ENCODE peak calls at places on chromosome 7, in six cellular contexts. V is activated naive CD4-positive, alpha-beta T cell treated with anti-CD3 and anti-CD28 coated beads, Interleukin-2, amount 10 ng/mL, durations not matched to agents 7 days and 5 days; K is endothelial cell; N is hepatocyte; I is GM19239; F is activated B cell treated with CpG ODN at 0.5 μM for 24 hours. T is an unnamed sample.

GRCh38 chr7:29606287-29606721 is 42.7 kb downstream of the PRR15 start:
- DNase-seq in V (no peak), K (no peak), N (peak; percentile 71), F (no peak), I (no peak), T (no peak)

GRCh38 chr7:101817031-101817929 is at the start of gene CUX1:
- DNase-seq in N (peak; percentile 60), K (peak; percentile 33), V (peak; percentile 34), I (peak; percentile 27), F (peak; percentile 55), T (no peak)

GRCh38 chr7:158821173-158822021 is 7.9 kb downstream of the ESYT2 start:
- DNase-seq in V (peak; percentile 52), I (no peak), N (peak; percentile 44), F (no peak), K (no peak), T (no peak)

GRCh38 chr7:157490465-157490912 is 153.7 kb downstream of the DNAJB6 start:
- DNase-seq in F (no peak), I (no peak), K (no peak), N (peak; percentile 30), V (peak; percentile 63), T (no peak)

GRCh38 chr7:135690566-135690965 is 28.3 kb downstream of the STMP1 start:
- DNase-seq in F (no peak), V (no peak), K (no peak), N (no peak), I (no peak), T (no peak)

GRCh38 chr7:114533151-114533550 is 118.5 kb downstream of the FOXP2 start:
- DNase-seq in F (no peak), V (no peak), I (no peak), K (no peak), N (no peak), T (no peak)

GRCh38 chr7:127383123-127383835 is 9.2 kb downstream of the ZNF800 start:
- DNase-seq in F (no peak), V (no peak), K (no peak), I (no peak), N (peak; percentile 15), T (no peak)

GRCh38 chr7:157826566-157826965 is 489.8 kb downstream of the DNAJB6 start:
- DNase-seq in K (no peak), N (no peak), F (no peak), I (no peak), V (no peak), T (no peak)

GRCh38 chr7:22183522-22184280 is 173.3 kb downstream of the RAPGEF5 start:
- DNase-seq in V (no peak), N (no peak), K (no peak), F (no peak), I (no peak), T (no peak)

GRCh38 chr7:75920431-75921161 is 5.6 kb downstream of the POR start:
- DNase-seq in I (no peak), V (no peak), N (peak; percentile 76), F (no peak), K (no peak), T (no peak)

GRCh38 chr7:139701908-139702307 is 75.9 kb downstream of the HIPK2 start:
- DNase-seq in K (no peak), F (no peak), V (no peak), I (no peak), N (no peak), T (no peak)

GRCh38 chr7:40470111-40470736 is 335.4 kb downstream of the SUGCT start:
- DNase-seq in K (no peak), I (no peak), V (no peak), N (peak; percentile 34), F (no peak), T (no peak)

GRCh38 chr7:13179011-13179574 is 491.7 kb downstream of the ARL4A start:
- DNase-seq in N (no peak), V (no peak), F (no peak), I (no peak), K (no peak), T (no peak)

GRCh38 chr7:155509725-155510551 is 36.4 kb downstream of the CNPY1 start:
- DNase-seq in I (no peak), F (no peak), K (no peak), N (no peak), V (no peak), T (no peak)

GRCh38 chr7:69564454-69565417 is 33.5 kb upstream of the AUTS2 start:
- DNase-seq in N (peak; percentile 82), F (no peak), V (no peak), I (no peak), K (no peak), T (peak; percentile 59)

GRCh38 chr7:49037348-49038210 is 113.2 kb downstream of the CDC14C start:
- DNase-seq in F (no peak), K (no peak), V (no peak), I (no peak), N (no peak), T (no peak)

GRCh38 chr7:104960741-104961479 is 53.1 kb upstream of the KMT2E start:
- DNase-seq in I (no peak), F (no peak), V (no peak), K (no peak), N (no peak), T (no peak)

GRCh38 chr7:133207687-133208086 is 45.2 kb upstream of the EXOC4 start:
- DNase-seq in K (no peak), V (no peak), N (peak; percentile 29), F (no peak), I (no peak), T (no peak)

GRCh38 chr7:29496355-29497020 is 67.1 kb upstream of the PRR15 start:
- DNase-seq in I (no peak), K (no peak), N (no peak), V (no peak), F (no peak), T (peak; percentile 81)

GRCh38 chr7:44385384-44386138 is 60.2 kb upstream of the CAMK2B start:
- DNase-seq in V (no peak), N (no peak), I (no peak), K (no peak), F (no peak), T (no peak)

GRCh38 chr7:44638611-44639557 is 32.5 kb downstream of the OGDH start:
- DNase-seq in V (peak; percentile 91), N (peak; percentile 83), K (peak; percentile 30), F (peak; percentile 69), I (peak; percentile 81), T (no peak)

GRCh38 chr7:34849163-34849960 is 187.9 kb downstream of the DPY19L1 start:
- DNase-seq in I (no peak), V (no peak), F (no peak), N (no peak), K (no peak), T (no peak)

GRCh38 chr7:66211429-66211828 is 6.3 kb downstream of the TPST1 start:
- DNase-seq in F (no peak), N (no peak), V (no peak), K (no peak), I (no peak), T (no peak)

GRCh38 chr7:7761340-7761973 is 43.0 kb upstream of the RPA3 start:
- DNase-seq in F (no peak), K (no peak), I (no peak), N (peak; percentile 49), V (no peak), T (peak; percentile 40)

GRCh38 chr7:151384776-151385625 is 24.8 kb downstream of the WDR86 start:
- DNase-seq in K (no peak), N (no peak), F (peak; percentile 8), V (no peak), I (no peak), T (no peak)

GRCh38 chr7:13165854-13166253 is 478.4 kb downstream of the ARL4A start:
- DNase-seq in N (no peak), I (no peak), V (no peak), K (peak; percentile 27), F (no peak), T (no peak)

GRCh38 chr7:80722596-80723141 is 84.2 kb downstream of the CD36 start:
- DNase-seq in I (no peak), N (peak; percentile 82), V (no peak), F (no peak), K (no peak), T (no peak)

GRCh38 chr7:42347616-42348015 is 110.6 kb upstream of the GLI3 start:
- DNase-seq in I (no peak), V (no peak), K (no peak), F (no peak), N (no peak), T (no peak)

GRCh38 chr7:29968683-29969457 is 20.7 kb downstream of the SCRN1 start:
- DNase-seq in V (no peak), N (no peak), F (no peak), K (no peak), I (no peak), T (no peak)